ENCODE peak calls at places on chromosomes 16 and 17, in ten cellular contexts. W is neural crest cell, R is dorsolateral prefrontal cortex, C is GM10248, J is retinal pigment epithelial cell, P is RWPE1, V is nephron progenitor cell, X is left ventricle myocardium inferior, B is breast epithelium, A is choroid plexus epithelial cell. Q is an unnamed sample.

GRCh38 chr16:49012961-49013726 is 268.5 kb downstream of the CBLN1 start:
- DNase-seq in B (no peak), V (no peak), X (peak), J (no peak), W (no peak), R (peak), P (no peak), C (no peak), A (no peak), Q (no peak)

GRCh38 chr17:4043862-4044261 is 79.6 kb upstream of the ATP2A3 start:
- DNase-seq in V (no peak), W (no peak), X (no peak), A (no peak), P (no peak), B (no peak), J (no peak), R (no peak), C (no peak), Q (no peak)

GRCh38 chr16:89430436-89431157 is 59.8 kb downstream of the ANKRD11 start:
- DNase-seq in X (no peak), V (no peak), J (no peak), C (no peak), A (no peak), W (no peak), B (no peak), P (no peak), R (no peak), Q (no peak)

GRCh38 chr17:36884495-36885160 is 52.6 kb upstream of the LHX1 start:
- DNase-seq in X (no peak), V (no peak), B (no peak), P (no peak), C (no peak), R (no peak), W (no peak), J (no peak), A (no peak), Q (no peak)

GRCh38 chr16:70453891-70454220 is 539 bp upstream of the FCSK start:
- DNase-seq in A (no peak), R (no peak), W (peak), X (no peak), C (no peak), J (no peak), B (no peak), P (no peak), V (no peak), Q (no peak)

GRCh38 chr17:77353684-77354419 is 213.1 kb downstream of the SEC14L1 start:
- DNase-seq in C (peak), W (no peak), B (no peak), A (no peak), X (no peak), P (no peak), V (no peak), R (peak), J (no peak), Q (no peak)

GRCh38 chr17:5661486-5662125 is 77.3 kb upstream of the NLRP1 start:
- DNase-seq in V (peak), B (no peak), C (no peak), W (no peak), J (no peak), A (no peak), X (no peak), P (no peak), R (no peak), Q (no peak)

GRCh38 chr16:15585956-15586355 is 57.0 kb downstream of the MARF1 start:
- DNase-seq in A (no peak), J (no peak), V (no peak), W (no peak), X (no peak), P (no peak), B (no peak), R (no peak), C (no peak), Q (no peak)

GRCh38 chr16:77555101-77555500 is 120.3 kb upstream of the ADAMTS18 start:
- DNase-seq in B (no peak), R (no peak), A (peak), V (no peak), W (no peak), P (no peak), X (no peak), J (no peak), C (no peak), Q (no peak)

GRCh38 chr16:1688807-1689560 is 10.9 kb downstream of the JPT2 start:
- DNase-seq in W (no peak), A (peak), R (no peak), C (no peak), P (peak), J (peak), B (no peak), V (no peak), X (no peak), Q (no peak)

GRCh38 chr17:59829217-59830006 is 63.3 kb downstream of the TUBD1 start:
- DNase-seq in A (peak), R (no peak), X (no peak), J (peak), W (no peak), C (peak), P (peak), V (no peak), B (no peak), Q (no peak)

GRCh38 chr16:1333854-1334719 is 642 bp downstream of the BAIAP3 start:
- DNase-seq in W (no peak), A (no peak), X (no peak), B (no peak), V (peak), C (no peak), R (no peak), J (no peak), P (no peak), Q (peak)

GRCh38 chr16:81889896-81890634 is 111.0 kb downstream of the PLCG2 start:
- DNase-seq in C (peak), A (peak), P (peak), B (no peak), V (peak), R (peak), J (peak), W (peak), X (no peak), Q (peak)

GRCh38 chr16:2095315-2095853 is 40.3 kb downstream of the PKD1 start:
- DNase-seq in V (no peak), R (no peak), B (no peak), W (no peak), X (no peak), P (peak), J (no peak), A (no peak), C (no peak), Q (no peak)

GRCh38 chr17:28381141-28381825 is 9.8 kb downstream of the SARM1 start:
- DNase-seq in J (no peak), W (peak), V (peak), C (peak), R (peak), A (peak), B (no peak), X (no peak), P (no peak), Q (peak)

GRCh38 chr16:28258571-28258970 is 33.8 kb upstream of the SBK1 start:
- DNase-seq in C (no peak), A (peak), W (no peak), V (peak), P (no peak), B (no peak), X (peak), R (peak), J (peak), Q (peak)

GRCh38 chr16:79972053-79972704 is 371.6 kb upstream of the MAF start:
- DNase-seq in W (no peak), V (no peak), B (no peak), R (no peak), P (no peak), J (no peak), A (peak), X (no peak), C (no peak), Q (no peak)

GRCh38 chr17:28663723-28664122 is 1.7 kb downstream of the SUPT6H start:
- DNase-seq in J (no peak), R (no peak), B (no peak), X (no peak), C (no peak), P (no peak), V (no peak), W (no peak), A (no peak), Q (no peak)

GRCh38 chr16:28503470-28504259 is 3.0 kb downstream of the IL27 start:
- DNase-seq in B (no peak), V (no peak), C (peak), W (no peak), X (no peak), J (no peak), A (no peak), P (no peak), R (no peak), Q (no peak)

GRCh38 chr16:49461517-49461951 is 87.9 kb downstream of the C16orf78 start:
- DNase-seq in A (no peak), P (no peak), B (no peak), J (no peak), X (no peak), V (no peak), W (no peak), R (no peak), C (no peak), Q (peak)

GRCh38 chr17:18257747-18258355 is 687 bp downstream of the FLII start:
- DNase-seq in J (no peak), B (peak), W (no peak), X (peak), R (peak), C (peak), A (peak), V (peak), P (peak), Q (peak)

GRCh38 chr17:5237541-5238016 is 2.9 kb upstream of the SCIMP start:
- DNase-seq in B (peak), R (no peak), A (peak), V (peak), C (peak), P (peak), J (no peak), W (peak), X (peak), Q (peak)

GRCh38 chr16:27048316-27048715 is 18.4 kb upstream of the C16orf82 start:
- DNase-seq in J (no peak), W (no peak), V (no peak), X (no peak), R (no peak), B (no peak), P (peak), A (no peak), C (no peak), Q (no peak)

GRCh38 chr16:70687671-70688265 is 1.9 kb upstream of the MTSS2 start:
- DNase-seq in W (no peak), V (no peak), P (no peak), X (no peak), B (no peak), C (no peak), J (no peak), R (no peak), A (no peak), Q (peak)

GRCh38 chr17:56641894-56642293 is 48.4 kb downstream of the NOG start:
- DNase-seq in C (no peak), W (no peak), R (no peak), A (no peak), P (no peak), X (no peak), V (no peak), J (no peak), B (no peak), Q (no peak)

GRCh38 chr16:11330526-11331237 is 14.6 kb upstream of the RMI2 start:
- DNase-seq in A (no peak), W (no peak), P (no peak), J (no peak), B (no peak), R (no peak), C (no peak), V (no peak), X (no peak), Q (no peak)

GRCh38 chr17:59859444-59860025 is 33.2 kb downstream of the TUBD1 start:
- DNase-seq in C (peak), R (no peak), X (no peak), V (no peak), J (no peak), A (peak), W (no peak), B (no peak), P (no peak), Q (no peak)

GRCh38 chr16:28092721-28093382 is 29.3 kb upstream of the GSG1L start:
- DNase-seq in A (no peak), X (no peak), B (no peak), W (no peak), C (no peak), R (no peak), V (no peak), J (no peak), P (peak), Q (no peak)

GRCh38 chr17:67813803-67814180 is 11.5 kb upstream of the BPTF start:
- DNase-seq in B (no peak), P (no peak), C (no peak), R (no peak), A (no peak), J (no peak), V (no peak), W (no peak), X (no peak), Q (no peak)

GRCh38 chr16:67514382-67514828 is 14.2 kb upstream of the RIPOR1 start:
- DNase-seq in A (peak), V (peak), X (peak), J (no peak), R (no peak), B (no peak), W (peak), C (peak), P (peak), Q (peak)

GRCh38 chr16:5228369-5228768 is 130.8 kb upstream of the EEF2KMT start:
- DNase-seq in R (no peak), A (no peak), V (peak), B (no peak), J (no peak), P (no peak), X (no peak), C (no peak), W (no peak), Q (no peak)

GRCh38 chr16:56930516-56931252 is 1.3 kb upstream of the HERPUD1 start:
- DNase-seq in W (no peak), B (no peak), X (no peak), R (no peak), P (no peak), V (no peak), A (no peak), C (no peak), J (no peak), Q (peak)

GRCh38 chr16:57616241-57616640 is 12.2 kb upstream of the ADGRG1 start:
- DNase-seq in X (no peak), W (no peak), C (no peak), A (no peak), J (no peak), R (no peak), B (no peak), V (no peak), P (no peak), Q (no peak)

GRCh38 chr17:28230011-28230410 is 89.0 kb upstream of the TMEM97 start:
- DNase-seq in R (no peak), X (no peak), B (no peak), A (no peak), P (no peak), V (no peak), C (no peak), J (no peak), W (no peak), Q (no peak)

GRCh38 chr16:50607447-50607846 is 59.3 kb downstream of the NKD1 start:
- DNase-seq in P (no peak), J (no peak), V (no peak), A (no peak), W (no peak), R (no peak), X (no peak), B (no peak), C (no peak), Q (no peak)

GRCh38 chr17:27294689-27295630 is 1.0 kb downstream of the WSB1 start:
- DNase-seq in W (peak), P (peak), J (peak), C (peak), V (peak), B (no peak), R (no peak), A (peak), X (no peak), Q (no peak)

GRCh38 chr17:79038545-79039135 is 14.7 kb downstream of the C1QTNF1 start:
- DNase-seq in R (no peak), A (peak), X (no peak), P (peak), V (no peak), B (peak), J (no peak), C (peak), W (no peak), Q (no peak)

GRCh38 chr17:57697891-57698708 is 47.0 kb downstream of the CCDC182 start:
- DNase-seq in J (no peak), R (no peak), C (no peak), W (no peak), A (no peak), X (no peak), V (no peak), P (no peak), B (no peak), Q (no peak)

DNA sequence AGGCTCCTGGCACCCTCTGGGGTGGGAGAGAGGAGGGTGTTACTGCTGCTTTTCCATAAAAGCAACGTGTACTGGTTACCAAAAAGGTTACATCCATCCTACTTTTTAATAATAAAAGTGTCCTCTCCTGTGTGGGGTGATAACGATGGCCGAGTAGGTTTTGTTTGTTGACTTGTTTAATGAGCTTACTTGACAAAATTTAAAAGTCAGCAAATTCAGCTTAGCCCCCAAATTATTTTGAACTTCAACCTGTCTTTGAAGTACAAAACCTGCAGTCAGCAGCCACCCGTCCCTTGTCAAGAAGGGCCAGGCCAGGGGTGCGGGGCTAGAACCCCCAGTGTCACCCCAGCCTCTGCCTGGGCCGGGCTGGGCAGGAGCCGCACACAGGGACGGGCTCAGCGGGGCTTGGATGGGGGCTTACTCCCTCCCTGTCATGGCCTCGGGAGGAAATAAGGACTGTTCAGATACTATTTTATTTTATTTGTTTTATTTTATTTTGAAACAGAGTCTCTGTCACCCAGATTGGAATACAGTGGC is 103.9 kb upstream of the CHMP6 start:
- DNase-seq in X (no peak), P (no peak), J (no peak), A (no peak), B (no peak), R (no peak), W (no peak), C (no peak), V (no peak), Q (no peak)
- TF ChIP-seq CTCF in X (no peak), P (no peak), J (no peak), A (no peak), B (no peak), R (no peak), W (no peak), C (no peak), V (no peak), Q (no peak)

GRCh38 chr16:68744744-68745280 is 7.7 kb downstream of the CDH1 start:
- DNase-seq in C (no peak), A (peak), J (no peak), X (no peak), W (no peak), B (peak), V (no peak), R (no peak), P (peak), Q (no peak)
- TF ChIP-seq CTCF in C (no peak), A (no peak), J (no peak), X (no peak), W (no peak), B (no peak), V (no peak), R (no peak), P (no peak), Q (no peak)

GRCh38 chr17:39661044-39661406 is 4.1 kb upstream of the TCAP start:
- DNase-seq in C (no peak), A (no peak), P (no peak), V (no peak), R (no peak), B (no peak), J (no peak), W (no peak), X (peak), Q (no peak)
- TF ChIP-seq CTCF in C (no peak), A (no peak), P (no peak), V (no peak), R (no peak), B (no peak), J (no peak), W (no peak), X (no peak), Q (no peak)

GRCh38 chr17:50209472-50210248 is 8.2 kb upstream of the COL1A1 start:
- DNase-seq in J (peak), W (peak), P (no peak), B (peak), C (no peak), X (peak), A (peak), V (peak), R (no peak), Q (peak)
- TF ChIP-seq CTCF in J (no peak), W (no peak), P (no peak), B (no peak), C (no peak), X (no peak), A (no peak), V (no peak), R (no peak), Q (no peak)

GRCh38 chr16:23595246-23595950 is 718 bp downstream of the NDUFAB1 start:
- DNase-seq in B (no peak), W (peak), P (no peak), J (no peak), A (peak), R (no peak), C (no peak), X (no peak), V (no peak), Q (no peak)

GRCh38 chr16:23594186-23594585 is 1.9 kb downstream of the NDUFAB1 start:
- DNase-seq in J (no peak), W (no peak), P (no peak), B (no peak), X (peak), R (no peak), C (no peak), A (no peak), V (no peak), Q (no peak)

GRCh38 chr16:23595951-23596720 is at the start of gene NDUFAB1:
- DNase-seq in A (peak), P (peak), R (peak), W (peak), J (peak), C (peak), X (peak), B (peak), V (peak), Q (peak)

GRCh38 chr16:23597003-23597756 is 1.1 kb upstream of the NDUFAB1 start:
- DNase-seq in C (peak), P (no peak), J (no peak), W (peak), V (peak), R (no peak), X (peak), B (no peak), A (peak), Q (peak)
- TF ChIP-seq CTCF in C (peak), P (no peak), J (peak), W (no peak), V (no peak), R (no peak), X (peak), B (no peak), A (peak), Q (no peak)

GRCh38 chr16:86496929-86497381 is 13.4 kb upstream of the FOXF1 start:
- DNase-seq in V (no peak), P (no peak), C (no peak), J (no peak), A (no peak), R (no peak), B (no peak), X (no peak), W (no peak), Q (peak)

GRCh38 chr16:86498661-86499493 is 11.4 kb upstream of the FOXF1 start:
- DNase-seq in P (no peak), R (no peak), X (no peak), W (no peak), B (no peak), A (no peak), V (no peak), J (no peak), C (no peak), Q (peak)

GRCh38 chr16:86497551-86498021 is 12.7 kb upstream of the FOXF1 start:
- DNase-seq in R (no peak), C (no peak), A (no peak), V (no peak), X (no peak), W (no peak), P (no peak), B (no peak), J (no peak), Q (no peak)

GRCh38 chr16:86496262-86496928 is 13.9 kb upstream of the FOXF1 start:
- DNase-seq in X (no peak), R (no peak), B (no peak), P (no peak), J (no peak), V (no peak), A (no peak), C (no peak), W (no peak), Q (no peak)

DNA sequence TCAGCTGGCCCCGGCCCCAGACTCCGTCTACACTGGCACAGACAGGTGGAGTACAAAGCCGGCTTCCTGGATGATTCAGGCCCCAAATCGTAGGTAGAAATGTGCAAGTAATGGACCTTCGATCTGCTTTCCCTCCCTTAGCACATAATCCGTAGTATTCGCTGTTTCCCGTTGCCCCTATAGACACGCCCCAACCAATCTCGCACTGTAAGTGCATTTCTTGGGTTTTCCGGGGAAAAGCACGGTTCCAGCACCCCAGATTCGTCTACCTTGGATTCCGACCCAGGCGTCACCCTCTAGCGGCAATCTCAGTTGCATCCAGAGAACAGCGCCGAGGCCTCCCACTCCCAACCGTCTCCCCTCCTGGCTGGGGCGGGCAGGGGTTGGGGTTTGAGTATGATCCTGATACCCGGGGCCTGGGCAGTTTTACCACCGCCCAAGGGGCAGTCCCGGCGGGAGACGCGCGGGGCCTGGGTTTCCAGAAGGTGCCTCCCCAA is 12.1 kb upstream of the FOXF1 start:
- DNase-seq in C (no peak), B (no peak), X (no peak), P (no peak), J (no peak), W (no peak), A (no peak), R (no peak), V (no peak), Q (peak)
- TF ChIP-seq CTCF in C (no peak), B (no peak), X (no peak), P (no peak), J (peak), W (peak), A (peak), R (no peak), V (no peak), Q (no peak)